ENCODE peak calls at places on chromosomes 6 and 20, in nine cellular contexts. E is midbrain; Z is Jurkat, Clone E6-1; V is GM23248; N is activated naive CD4-positive, alpha-beta T cell; R is iris pigment epithelial cell; F is NCI-H1417; Q is effector CD4-positive, alpha-beta T cell; T is choroid plexus epithelial cell. U is an unnamed sample.

GRCh38 chr6:30884521-30885480 is 482 bp downstream of the DDR1 start:
- DNase-seq in T (peak), N (no peak), Z (no peak), F (no peak), E (peak), Q (no peak), V (peak), R (peak), U (no peak)

GRCh38 chr20:13581451-13581850 is 57.3 kb downstream of the TASP1 start:
- DNase-seq in R (no peak), E (no peak), V (no peak), T (no peak), Q (no peak), N (no peak), Z (no peak), F (no peak), U (no peak)

GRCh38 chr6:157075549-157076426 is 247.5 kb downstream of the TMEM242 start:
- DNase-seq in Z (no peak), F (no peak), Q (no peak), T (no peak), R (peak), E (no peak), N (no peak), V (peak), U (no peak)

GRCh38 chr20:15482525-15482924 is 1090.7 kb downstream of the KIF16B start:
- DNase-seq in T (no peak), N (no peak), R (no peak), V (no peak), Z (no peak), Q (no peak), E (no peak), F (no peak), U (no peak)

GRCh38 chr6:109447878-109448555 is 7.5 kb downstream of the SMPD2 start:
- DNase-seq in N (no peak), Z (no peak), F (no peak), Q (no peak), R (no peak), E (no peak), T (peak), V (no peak), U (no peak)

GRCh38 chr20:9794831-9795230 is 44.0 kb downstream of the PAK5 start:
- DNase-seq in N (no peak), Q (no peak), T (no peak), E (no peak), Z (no peak), R (no peak), V (no peak), F (no peak), U (no peak)

GRCh38 chr20:48260370-48260769 is 475.1 kb upstream of the SULF2 start:
- DNase-seq in Q (no peak), T (no peak), Z (no peak), N (no peak), F (no peak), E (peak), R (no peak), V (no peak), U (no peak)

GRCh38 chr6:42365021-42365420 is 86.7 kb downstream of the TRERF1 start:
- DNase-seq in F (no peak), V (peak), N (no peak), T (no peak), R (no peak), Q (no peak), Z (no peak), E (no peak), U (no peak)

GRCh38 chr6:16659471-16660156 is 101.6 kb downstream of the ATXN1 start:
- DNase-seq in V (peak), E (no peak), Z (no peak), F (no peak), N (no peak), R (peak), Q (no peak), T (no peak), U (no peak)

U was measured in iPS DF 19.7.